ENCODE peak calls at places on chromosome 17, in six cellular contexts. One of them, this sample, is unnamed.

GRCh38 chr17:31008374-31009035 is 37.7 kb downstream of the RNF135 start:
- DNase-seq in left ventricle myocardium inferior: peak
- DNase-seq in HFFc6: peak
- DNase-seq in activated CD4-positive, alpha-beta T cell treated with anti-CD3 and anti-CD28 coated beads, Interleukin-2, amount 50 U/mL, for 1 hour: peak
- DNase-seq in glutamatergic neuron: peak
- DNase-seq in SW480: peak
- DNase-seq in this sample: peak

GRCh38 chr17:11002417-11002816 is 164.5 kb upstream of the PIRT start:
- DNase-seq in left ventricle myocardium inferior: no peak
- DNase-seq in HFFc6: no peak
- DNase-seq in activated CD4-positive, alpha-beta T cell treated with anti-CD3 and anti-CD28 coated beads, Interleukin-2, amount 50 U/mL, for 1 hour: no peak
- DNase-seq in glutamatergic neuron: no peak
- DNase-seq in SW480: no peak
- DNase-seq in this sample: no peak

GRCh38 chr17:14373587-14374259 is 72.8 kb downstream of the HS3ST3B1 start:
- DNase-seq in left ventricle myocardium inferior: no peak
- DNase-seq in HFFc6: no peak
- DNase-seq in activated CD4-positive, alpha-beta T cell treated with anti-CD3 and anti-CD28 coated beads, Interleukin-2, amount 50 U/mL, for 1 hour: no peak
- DNase-seq in glutamatergic neuron: no peak
- DNase-seq in SW480: no peak
- DNase-seq in this sample: no peak

GRCh38 chr17:68707032-68707431 is 105.9 kb upstream of the FAM20A start:
- DNase-seq in left ventricle myocardium inferior: no peak
- DNase-seq in HFFc6: peak
- DNase-seq in activated CD4-positive, alpha-beta T cell treated with anti-CD3 and anti-CD28 coated beads, Interleukin-2, amount 50 U/mL, for 1 hour: no peak
- DNase-seq in glutamatergic neuron: no peak
- DNase-seq in SW480: no peak
- DNase-seq in this sample: no peak

GRCh38 chr17:21452377-21453143 is 76.4 kb downstream of the KCNJ12 start:
- DNase-seq in left ventricle myocardium inferior: peak
- DNase-seq in HFFc6: peak
- DNase-seq in activated CD4-positive, alpha-beta T cell treated with anti-CD3 and anti-CD28 coated beads, Interleukin-2, amount 50 U/mL, for 1 hour: peak
- DNase-seq in glutamatergic neuron: peak
- DNase-seq in SW480: no peak
- DNase-seq in this sample: no peak

GRCh38 chr17:39568710-39569109 is 39.0 kb downstream of the NEUROD2 start:
- DNase-seq in left ventricle myocardium inferior: no peak
- DNase-seq in HFFc6: no peak
- DNase-seq in activated CD4-positive, alpha-beta T cell treated with anti-CD3 and anti-CD28 coated beads, Interleukin-2, amount 50 U/mL, for 1 hour: no peak
- DNase-seq in glutamatergic neuron: no peak
- DNase-seq in SW480: no peak
- DNase-seq in this sample: no peak

GRCh38 chr17:39653316-39653661 is 11.9 kb upstream of the TCAP start:
- DNase-seq in left ventricle myocardium inferior: no peak
- DNase-seq in HFFc6: no peak
- DNase-seq in activated CD4-positive, alpha-beta T cell treated with anti-CD3 and anti-CD28 coated beads, Interleukin-2, amount 50 U/mL, for 1 hour: no peak
- DNase-seq in glutamatergic neuron: no peak
- DNase-seq in SW480: no peak
- DNase-seq in this sample: no peak

GRCh38 chr17:9576521-9577401 is at the start of gene CFAP52:
- DNase-seq in left ventricle myocardium inferior: peak
- DNase-seq in HFFc6: peak
- DNase-seq in activated CD4-positive, alpha-beta T cell treated with anti-CD3 and anti-CD28 coated beads, Interleukin-2, amount 50 U/mL, for 1 hour: peak
- DNase-seq in glutamatergic neuron: peak
- DNase-seq in SW480: peak
- DNase-seq in this sample: peak

GRCh38 chr17:73588291-73589095 is 55.8 kb downstream of the SDK2 start:
- DNase-seq in left ventricle myocardium inferior: no peak
- DNase-seq in HFFc6: no peak
- DNase-seq in activated CD4-positive, alpha-beta T cell treated with anti-CD3 and anti-CD28 coated beads, Interleukin-2, amount 50 U/mL, for 1 hour: no peak
- DNase-seq in glutamatergic neuron: peak
- DNase-seq in SW480: no peak
- DNase-seq in this sample: no peak

GRCh38 chr17:18094409-18094807 is 6.7 kb downstream of the DRG2 start:
- DNase-seq in left ventricle myocardium inferior: no peak
- DNase-seq in HFFc6: no peak
- DNase-seq in activated CD4-positive, alpha-beta T cell treated with anti-CD3 and anti-CD28 coated beads, Interleukin-2, amount 50 U/mL, for 1 hour: no peak
- DNase-seq in glutamatergic neuron: no peak
- DNase-seq in SW480: no peak
- DNase-seq in this sample: no peak

GRCh38 chr17:38364741-38365140 is 13.1 kb downstream of the SOCS7 start:
- DNase-seq in left ventricle myocardium inferior: no peak
- DNase-seq in HFFc6: no peak
- DNase-seq in activated CD4-positive, alpha-beta T cell treated with anti-CD3 and anti-CD28 coated beads, Interleukin-2, amount 50 U/mL, for 1 hour: no peak
- DNase-seq in glutamatergic neuron: no peak
- DNase-seq in SW480: no peak
- DNase-seq in this sample: no peak

GRCh38 chr17:76417499-76418143 is 33.2 kb downstream of the SPHK1 start:
- DNase-seq in left ventricle myocardium inferior: no peak
- DNase-seq in HFFc6: no peak
- DNase-seq in activated CD4-positive, alpha-beta T cell treated with anti-CD3 and anti-CD28 coated beads, Interleukin-2, amount 50 U/mL, for 1 hour: no peak
- DNase-seq in glutamatergic neuron: no peak
- DNase-seq in SW480: peak
- DNase-seq in this sample: no peak

GRCh38 chr17:76974721-76975120 is 106.5 kb downstream of the MGAT5B start:
- DNase-seq in left ventricle myocardium inferior: no peak
- DNase-seq in HFFc6: no peak
- DNase-seq in activated CD4-positive, alpha-beta T cell treated with anti-CD3 and anti-CD28 coated beads, Interleukin-2, amount 50 U/mL, for 1 hour: no peak
- DNase-seq in glutamatergic neuron: no peak
- DNase-seq in SW480: no peak
- DNase-seq in this sample: no peak

GRCh38 chr17:64580384-64581307 is 73.9 kb downstream of the CEP95 start:
- DNase-seq in left ventricle myocardium inferior: no peak
- DNase-seq in HFFc6: peak
- DNase-seq in activated CD4-positive, alpha-beta T cell treated with anti-CD3 and anti-CD28 coated beads, Interleukin-2, amount 50 U/mL, for 1 hour: no peak
- DNase-seq in glutamatergic neuron: no peak
- DNase-seq in SW480: peak
- DNase-seq in this sample: no peak

GRCh38 chr17:622356-622755 is 92.3 kb downstream of the VPS53 start:
- DNase-seq in left ventricle myocardium inferior: no peak
- DNase-seq in HFFc6: peak
- DNase-seq in activated CD4-positive, alpha-beta T cell treated with anti-CD3 and anti-CD28 coated beads, Interleukin-2, amount 50 U/mL, for 1 hour: no peak
- DNase-seq in glutamatergic neuron: no peak
- DNase-seq in SW480: no peak
- DNase-seq in this sample: no peak

GRCh38 chr17:81170727-81171494 is 4.9 kb upstream of the AATK start:
- DNase-seq in left ventricle myocardium inferior: no peak
- DNase-seq in HFFc6: no peak
- DNase-seq in activated CD4-positive, alpha-beta T cell treated with anti-CD3 and anti-CD28 coated beads, Interleukin-2, amount 50 U/mL, for 1 hour: no peak
- DNase-seq in glutamatergic neuron: peak
- DNase-seq in SW480: no peak
- DNase-seq in this sample: no peak

GRCh38 chr17:50881182-50881581 is 15.0 kb upstream of the TOB1 start:
- DNase-seq in left ventricle myocardium inferior: no peak
- DNase-seq in HFFc6: no peak
- DNase-seq in activated CD4-positive, alpha-beta T cell treated with anti-CD3 and anti-CD28 coated beads, Interleukin-2, amount 50 U/mL, for 1 hour: no peak
- DNase-seq in glutamatergic neuron: no peak
- DNase-seq in SW480: no peak
- DNase-seq in this sample: no peak

GRCh38 chr17:10745231-10745630 is 15.4 kb upstream of the TMEM220 start:
- DNase-seq in left ventricle myocardium inferior: no peak
- DNase-seq in HFFc6: no peak
- DNase-seq in activated CD4-positive, alpha-beta T cell treated with anti-CD3 and anti-CD28 coated beads, Interleukin-2, amount 50 U/mL, for 1 hour: no peak
- DNase-seq in glutamatergic neuron: no peak
- DNase-seq in SW480: no peak
- DNase-seq in this sample: no peak

GRCh38 chr17:67365762-67366192 is 600 bp downstream of the PSMD12 start:
- DNase-seq in left ventricle myocardium inferior: no peak
- DNase-seq in HFFc6: peak
- DNase-seq in activated CD4-positive, alpha-beta T cell treated with anti-CD3 and anti-CD28 coated beads, Interleukin-2, amount 50 U/mL, for 1 hour: no peak
- DNase-seq in glutamatergic neuron: no peak
- DNase-seq in SW480: peak
- DNase-seq in this sample: no peak

GRCh38 chr17:18156976-18157280 is 26.7 kb upstream of the ALKBH5 start:
- DNase-seq in left ventricle myocardium inferior: no peak
- DNase-seq in HFFc6: no peak
- DNase-seq in activated CD4-positive, alpha-beta T cell treated with anti-CD3 and anti-CD28 coated beads, Interleukin-2, amount 50 U/mL, for 1 hour: no peak
- DNase-seq in glutamatergic neuron: no peak
- DNase-seq in SW480: no peak
- DNase-seq in this sample: no peak

GRCh38 chr17:18859256-18859655 is 1.3 kb downstream of the PRPSAP2 start:
- DNase-seq in left ventricle myocardium inferior: no peak
- DNase-seq in HFFc6: peak
- DNase-seq in activated CD4-positive, alpha-beta T cell treated with anti-CD3 and anti-CD28 coated beads, Interleukin-2, amount 50 U/mL, for 1 hour: no peak
- DNase-seq in glutamatergic neuron: no peak
- DNase-seq in SW480: no peak
- DNase-seq in this sample: no peak

GRCh38 chr17:12227547-12227946 is 206.9 kb downstream of the MAP2K4 start:
- DNase-seq in left ventricle myocardium inferior: no peak
- DNase-seq in HFFc6: no peak
- DNase-seq in activated CD4-positive, alpha-beta T cell treated with anti-CD3 and anti-CD28 coated beads, Interleukin-2, amount 50 U/mL, for 1 hour: no peak
- DNase-seq in glutamatergic neuron: no peak
- DNase-seq in SW480: no peak
- DNase-seq in this sample: no peak

GRCh38 chr17:3796110-3796821 is 4.7 kb downstream of the ITGAE start:
- DNase-seq in left ventricle myocardium inferior: no peak
- DNase-seq in HFFc6: no peak
- DNase-seq in activated CD4-positive, alpha-beta T cell treated with anti-CD3 and anti-CD28 coated beads, Interleukin-2, amount 50 U/mL, for 1 hour: peak
- DNase-seq in glutamatergic neuron: no peak
- DNase-seq in SW480: no peak
- DNase-seq in this sample: peak

GRCh38 chr17:22373911-22374310 is 681.6 kb downstream of the KCNJ18 start:
- DNase-seq in left ventricle myocardium inferior: no peak
- DNase-seq in HFFc6: no peak
- DNase-seq in activated CD4-positive, alpha-beta T cell treated with anti-CD3 and anti-CD28 coated beads, Interleukin-2, amount 50 U/mL, for 1 hour: no peak
- DNase-seq in glutamatergic neuron: no peak
- DNase-seq in SW480: no peak
- DNase-seq in this sample: peak

GRCh38 chr17:79454826-79455225 is 156.0 kb downstream of the RBFOX3 start:
- DNase-seq in left ventricle myocardium inferior: no peak
- DNase-seq in HFFc6: no peak
- DNase-seq in activated CD4-positive, alpha-beta T cell treated with anti-CD3 and anti-CD28 coated beads, Interleukin-2, amount 50 U/mL, for 1 hour: no peak
- DNase-seq in glutamatergic neuron: no peak
- DNase-seq in SW480: no peak
- DNase-seq in this sample: no peak

GRCh38 chr17:16463341-16464000 is 28.5 kb downstream of the LRRC75A start:
- DNase-seq in left ventricle myocardium inferior: peak
- DNase-seq in HFFc6: peak
- DNase-seq in activated CD4-positive, alpha-beta T cell treated with anti-CD3 and anti-CD28 coated beads, Interleukin-2, amount 50 U/mL, for 1 hour: no peak
- DNase-seq in glutamatergic neuron: peak
- DNase-seq in SW480: peak
- DNase-seq in this sample: no peak

GRCh38 chr17:44464037-44464436 is 39.2 kb downstream of the GPATCH8 start:
- DNase-seq in left ventricle myocardium inferior: no peak
- DNase-seq in HFFc6: peak
- DNase-seq in activated CD4-positive, alpha-beta T cell treated with anti-CD3 and anti-CD28 coated beads, Interleukin-2, amount 50 U/mL, for 1 hour: no peak
- DNase-seq in glutamatergic neuron: no peak
- DNase-seq in SW480: no peak
- DNase-seq in this sample: no peak

GRCh38 chr17:31842416-31843381 is 16.3 kb downstream of the COPRS start:
- DNase-seq in left ventricle myocardium inferior: peak
- DNase-seq in HFFc6: peak
- DNase-seq in activated CD4-positive, alpha-beta T cell treated with anti-CD3 and anti-CD28 coated beads, Interleukin-2, amount 50 U/mL, for 1 hour: peak
- DNase-seq in glutamatergic neuron: peak
- DNase-seq in SW480: peak
- DNase-seq in this sample: peak

This sample was measured in GM20000.